ENCODE peak calls at places on chromosomes 7 and 10, in four cellular contexts. V is right lobe of liver, Z is colonic mucosa, U is BE2C. E is an unnamed sample. For H3K27me3, the result is how much of the 10 kb centered on the place peaks cover.

GRCh38 chr7:85483205-85483604 is 296.3 kb upstream of the SEMA3D start:
- DNase-seq in V (no peak), Z (no peak), U (no peak), E (no peak)

GRCh38 chr7:129804301-129805085 is 148.3 kb downstream of the UBE2H start:
- DNase-seq in V (no peak), Z (no peak), U (no peak), E (no peak)

GRCh38 chr10:62817120-62817762 is 1.1 kb upstream of the EGR2 start:
- DNase-seq in V (peak), Z (peak), U (peak), E (peak)

GRCh38 chr10:32981760-32982159 is 23.7 kb upstream of the ITGB1 start:
- DNase-seq in V (no peak), Z (peak), U (no peak), E (peak)

GRCh38 chr10:14723052-14723689 is 51.5 kb downstream of the FAM107B start:
- DNase-seq in V (no peak), Z (no peak), U (no peak), E (no peak)

GRCh38 chr10:21525367-21526183 is at the start of gene SKIDA1:
- DNase-seq in V (peak), Z (peak), U (peak), E (peak)

GRCh38 chr7:128879939-128880746 is 17.5 kb downstream of the ATP6V1F start:
- DNase-seq in V (peak), Z (peak), U (peak), E (peak)

GRCh38 chr10:8674230-8674629 is 619.7 kb downstream of the GATA3 start:
- DNase-seq in V (no peak), Z (no peak), U (no peak), E (no peak)

GRCh38 chr7:100053201-100053600 is 3.6 kb downstream of the ZSCAN21 start:
- DNase-seq in V (no peak), Z (peak), U (peak), E (peak)

GRCh38 chr10:25174461-25175230 is at the start of gene GPR158:
- DNase-seq in V (peak), Z (peak), U (peak), E (peak)

GRCh38 chr10:77789861-77790260 is 136.7 kb downstream of the DLG5 start:
- DNase-seq in V (no peak), Z (no peak), U (no peak), E (no peak)

GRCh38 chr10:29246449-29246848 is 42.4 kb upstream of the LYZL1 start:
- DNase-seq in V (no peak), Z (no peak), U (no peak), E (no peak)

DNA sequence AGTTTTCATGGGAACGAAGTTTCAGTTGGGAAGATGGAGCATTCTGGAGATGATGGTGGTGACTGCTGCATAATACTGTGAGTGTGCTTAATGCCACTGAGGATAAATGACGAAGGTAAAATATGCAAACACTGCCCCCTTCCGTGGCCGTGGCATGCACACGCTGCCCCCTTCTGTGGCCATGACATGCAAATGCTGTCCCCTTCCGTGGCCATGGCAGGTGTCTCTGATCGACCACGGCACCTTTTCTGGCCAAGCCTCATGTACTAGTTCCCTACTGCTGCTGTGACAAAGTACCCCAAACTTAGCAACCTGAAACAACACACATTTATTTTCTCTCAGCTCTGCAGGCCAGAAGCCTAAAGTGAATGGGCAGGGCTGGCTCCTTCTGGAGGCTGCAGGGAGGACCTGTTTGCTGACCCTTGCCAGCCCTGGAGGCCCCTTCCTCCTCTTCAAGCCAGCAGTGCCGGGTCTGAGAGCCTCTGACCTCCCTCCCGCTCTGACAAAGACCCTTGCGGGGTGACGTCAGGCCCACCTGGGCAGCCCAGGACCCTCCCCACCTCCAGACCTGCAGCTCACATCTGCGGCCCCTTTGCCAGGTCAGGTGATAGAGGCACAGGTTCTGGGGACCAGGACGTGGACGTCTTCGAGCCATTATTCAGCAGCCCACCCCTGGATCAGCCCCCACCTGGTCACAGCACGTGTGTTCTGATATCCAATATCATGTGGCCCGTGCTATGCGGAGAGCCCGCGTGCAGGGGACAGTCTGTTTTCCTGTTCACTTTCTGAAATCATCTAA is 82.0 kb downstream of the MICALL2 start:
- DNase-seq in V (no peak), Z (no peak), U (no peak), E (peak)
- TF ChIP-seq CTCF in V (no peak), Z (no peak), U (peak), E (no peak)

DNA sequence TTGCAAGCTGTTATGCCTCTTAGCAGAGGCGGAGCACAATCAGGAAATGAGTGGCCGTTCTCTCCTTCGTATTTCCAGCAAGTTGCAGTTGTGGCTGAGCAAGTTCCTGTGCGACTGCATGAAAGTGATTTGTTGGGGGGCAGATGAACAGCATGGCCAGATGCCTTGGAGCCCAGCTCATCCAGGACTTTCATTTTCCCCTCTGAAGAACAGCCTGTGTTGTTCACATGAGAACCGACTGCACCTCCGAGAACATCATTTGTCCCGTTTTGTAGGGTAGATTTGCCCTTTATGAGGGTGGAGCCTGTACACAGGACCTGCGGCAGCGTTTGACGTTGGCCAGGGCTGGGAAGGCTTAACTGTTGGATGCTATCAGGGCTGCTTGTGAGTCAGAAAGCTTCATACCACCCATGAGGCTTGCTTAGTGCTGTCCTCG is 4.4 kb downstream of the BAG3 start:
- DNase-seq in V (no peak), Z (peak), U (peak), E (no peak)
- H3K4me3 ChIP-seq in V (no peak), Z (no peak), U (peak), E (no peak)

GRCh38 chr10:110739811-110740271 is 95.7 kb downstream of the RBM20 start:
- DNase-seq in V (peak), Z (no peak), U (no peak), E (no peak)
- H3K27me3 ChIP-seq in V (under half), Z (under half), U (under half), E (under half)

GRCh38 chr7:157662110-157662791 is 325.4 kb downstream of the DNAJB6 start:
- DNase-seq in V (no peak), Z (no peak), U (no peak), E (no peak)
- TF ChIP-seq CTCF in V (no peak), Z (no peak), U (no peak), E (no peak)

DNA sequence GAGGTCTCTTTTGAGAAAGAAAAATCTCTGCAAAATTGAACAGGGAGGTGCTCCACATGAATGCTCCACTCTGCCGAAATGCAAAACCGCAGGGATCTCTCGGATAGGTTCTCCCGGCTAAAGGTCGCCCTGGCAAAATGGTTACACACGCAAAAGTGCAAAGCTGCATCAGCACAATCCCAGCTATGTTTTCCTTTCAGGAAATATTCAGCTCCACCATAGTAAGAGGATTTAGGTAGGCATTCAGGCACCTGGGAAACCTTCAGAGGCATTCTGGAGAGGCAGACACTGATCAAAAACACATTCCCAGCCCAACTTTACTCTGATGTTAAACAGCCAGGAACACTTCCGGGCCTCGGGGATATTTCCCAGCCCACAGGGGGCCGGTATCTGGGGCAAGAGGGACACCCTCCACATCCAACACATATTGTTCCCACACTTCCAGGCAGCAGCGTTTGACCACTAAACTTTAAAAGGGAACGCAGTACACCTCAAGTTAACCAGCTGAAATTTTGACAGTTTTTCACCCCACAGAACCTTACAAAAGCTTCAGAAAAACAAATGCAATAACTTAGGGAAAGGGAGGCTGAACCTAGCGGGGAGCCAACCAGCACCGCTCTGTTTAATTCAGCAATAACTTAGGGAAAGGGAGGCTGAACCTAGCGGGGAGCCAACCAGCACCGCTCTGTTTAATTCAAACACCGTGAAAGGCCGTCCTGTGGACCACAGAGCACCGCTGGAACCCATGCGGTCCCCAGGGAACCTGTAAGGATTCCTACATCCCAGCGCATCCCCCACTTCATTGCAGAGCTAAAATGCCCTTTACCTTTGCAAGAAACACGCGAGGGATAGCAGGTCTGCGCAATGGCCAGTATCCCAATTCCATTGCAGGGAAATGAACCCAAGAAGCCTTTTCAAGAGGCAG is 45.9 kb downstream of the TNS3 start:
- DNase-seq in V (no peak), Z (no peak), U (no peak), E (no peak)
- H3K4me3 ChIP-seq in V (peak), Z (no peak), U (no peak), E (no peak)

GRCh38 chr10:128160335-128160734 is 34.1 kb upstream of the MKI67 start:
- DNase-seq in V (no peak), Z (no peak), U (no peak), E (no peak)

GRCh38 chr10:128163701-128164100 is 37.5 kb upstream of the MKI67 start:
- DNase-seq in V (no peak), Z (no peak), U (no peak), E (no peak)

GRCh38 chr10:128158024-128158795 is 32.0 kb upstream of the MKI67 start:
- DNase-seq in V (no peak), Z (no peak), U (no peak), E (no peak)

GRCh38 chr10:128156999-128157755 is 31.0 kb upstream of the MKI67 start:
- DNase-seq in V (peak), Z (peak), U (no peak), E (no peak)

DNA sequence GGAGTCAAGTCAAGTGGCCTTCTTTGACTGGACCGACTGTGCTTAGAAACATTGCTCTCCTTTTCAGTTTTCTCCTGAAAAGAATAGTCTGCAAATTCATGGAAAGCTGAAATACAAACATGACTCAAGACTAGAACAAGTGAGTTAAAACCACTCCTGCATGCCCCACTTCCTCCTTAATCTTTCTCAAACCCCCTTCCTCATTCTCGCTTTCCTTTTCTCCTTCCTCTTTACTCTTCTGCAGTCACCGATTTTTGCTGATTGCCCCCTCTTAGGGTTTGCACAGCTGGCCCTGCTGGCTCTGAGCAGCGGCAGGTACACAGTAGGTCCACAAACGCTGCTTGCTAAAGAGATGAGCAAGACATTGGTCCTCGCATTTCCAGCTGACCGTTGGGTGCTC is 34.8 kb upstream of the MKI67 start:
- DNase-seq in V (no peak), Z (no peak), U (no peak), E (no peak)
- H3K27me3 ChIP-seq in V (under half), Z (under half), U (under half), E (under half)

GRCh38 chr7:40234666-40235065 is 99.9 kb downstream of the SUGCT start:
- DNase-seq in V (no peak), Z (no peak), U (no peak), E (no peak)

GRCh38 chr7:40231796-40232195 is 97.0 kb downstream of the SUGCT start:
- DNase-seq in V (no peak), Z (no peak), U (no peak), E (no peak)

GRCh38 chr7:40230086-40230485 is 95.3 kb downstream of the SUGCT start:
- DNase-seq in V (no peak), Z (no peak), U (no peak), E (no peak)

GRCh38 chr7:40234046-40234445 is 99.2 kb downstream of the SUGCT start:
- DNase-seq in V (no peak), Z (peak), U (no peak), E (peak)

DNA sequence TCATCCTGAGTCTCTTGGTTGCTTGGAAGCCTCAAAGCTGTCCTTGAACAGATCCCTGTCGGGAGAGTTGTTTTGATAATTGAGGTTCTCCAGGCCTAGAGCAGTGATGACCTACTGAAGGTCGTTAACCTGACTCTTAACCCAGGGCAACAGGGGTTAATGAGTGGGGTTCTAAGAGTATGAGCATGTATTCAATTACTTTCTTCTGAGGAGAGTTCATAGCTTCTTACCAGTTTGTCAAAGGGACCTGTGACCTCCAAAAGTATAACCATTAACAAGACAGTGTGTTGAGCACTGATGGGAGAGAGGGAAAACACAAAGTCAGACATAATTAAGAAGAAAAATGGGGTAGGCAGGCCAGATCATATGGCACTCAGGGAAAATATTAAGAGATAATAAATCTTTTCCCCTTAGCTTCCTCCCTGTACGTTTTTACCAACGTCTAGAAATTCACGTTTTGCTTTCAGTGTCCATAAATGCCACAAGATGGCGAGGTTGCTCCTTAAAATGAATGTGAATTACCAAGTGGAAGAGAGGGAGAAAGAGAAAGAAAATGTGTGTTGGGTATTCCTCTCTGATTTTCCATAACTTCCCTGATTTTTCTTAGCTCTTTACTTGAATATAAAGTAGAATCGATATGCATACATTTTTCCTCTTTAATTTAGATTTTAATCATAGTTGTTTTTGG is 97.6 kb downstream of the SUGCT start:
- DNase-seq in V (no peak), Z (peak), U (peak), E (no peak)
- TF ChIP-seq CTCF in V (peak), Z (peak), U (peak), E (peak)

GRCh38 chr7:47991741-47992311 is 12.4 kb upstream of the HUS1 start:
- DNase-seq in V (peak), Z (peak), U (peak), E (peak)
- H3K4me3 ChIP-seq in V (peak), Z (peak), U (no peak), E (peak)

GRCh38 chr7:45241339-45242109 is 83.9 kb downstream of the RAMP3 start:
- DNase-seq in V (no peak), Z (no peak), U (no peak), E (no peak)

GRCh38 chr7:45240187-45240776 is 82.7 kb downstream of the RAMP3 start:
- DNase-seq in V (no peak), Z (no peak), U (no peak), E (no peak)

GRCh38 chr7:45242261-45242660 is 84.7 kb downstream of the RAMP3 start:
- DNase-seq in V (no peak), Z (no peak), U (no peak), E (no peak)

GRCh38 chr7:45239486-45239885 is 81.9 kb downstream of the RAMP3 start:
- DNase-seq in V (no peak), Z (no peak), U (no peak), E (no peak)

DNA sequence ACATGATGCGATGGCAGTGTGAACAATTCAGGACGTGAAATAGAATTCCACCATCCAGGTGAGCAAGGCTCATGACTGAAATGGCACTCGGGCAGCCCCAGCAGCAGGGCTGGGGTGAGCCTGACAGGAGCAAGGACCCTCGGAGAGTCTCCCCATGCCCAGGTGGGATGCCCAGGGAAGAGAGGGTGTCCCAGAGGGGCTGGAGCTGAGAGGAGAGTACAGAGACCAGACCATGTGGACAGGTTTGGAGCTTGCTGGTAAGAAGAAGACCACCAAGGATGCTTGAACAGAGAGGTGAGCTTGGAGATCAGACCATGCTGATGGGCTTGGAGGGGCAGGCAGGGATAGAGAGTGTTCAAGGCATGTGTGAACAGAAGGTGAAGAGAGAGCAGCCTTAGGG is 83.3 kb downstream of the RAMP3 start:
- DNase-seq in V (no peak), Z (no peak), U (no peak), E (no peak)
- H3K27me3 ChIP-seq in V (under half), Z (under half), U (under half), E (under half)